ENCODE peak calls at places on chromosomes 4 and X, in five cellular contexts. One of them, this sample, is unnamed.

GRCh38 chr4:185167205-185167604 is 24.1 kb downstream of the SLC25A4 start:
- DNase-seq in occipital lobe: no peak
- DNase-seq in GM23248: no peak
- DNase-seq in activated CD8-positive, alpha-beta memory T cell treated with anti-CD3 and anti-CD28 coated beads for 48 hours: no peak
- DNase-seq in stimulated activated CD4-positive, alpha-beta T cell treated with anti-CD3 and anti-CD28 coated beads, Interleukin-2, amount 100 ng/mL, for 4 hours: no peak
- DNase-seq in this sample: no peak

GRCh38 chr4:8586671-8587468 is 5.7 kb upstream of the CPZ start:
- DNase-seq in occipital lobe: no peak
- DNase-seq in activated CD8-positive, alpha-beta memory T cell treated with anti-CD3 and anti-CD28 coated beads for 48 hours: no peak
- DNase-seq in GM23248: no peak
- DNase-seq in stimulated activated CD4-positive, alpha-beta T cell treated with anti-CD3 and anti-CD28 coated beads, Interleukin-2, amount 100 ng/mL, for 4 hours: no peak
- DNase-seq in this sample: no peak

GRCh38 chr4:168486961-168487820 is 6.9 kb upstream of the DDX60L start:
- DNase-seq in GM23248: peak
- DNase-seq in occipital lobe: no peak
- DNase-seq in stimulated activated CD4-positive, alpha-beta T cell treated with anti-CD3 and anti-CD28 coated beads, Interleukin-2, amount 100 ng/mL, for 4 hours: no peak
- DNase-seq in activated CD8-positive, alpha-beta memory T cell treated with anti-CD3 and anti-CD28 coated beads for 48 hours: no peak
- DNase-seq in this sample: no peak

GRCh38 chrX:96791559-96791958 is 92.1 kb upstream of the RPA4 start:
- DNase-seq in stimulated activated CD4-positive, alpha-beta T cell treated with anti-CD3 and anti-CD28 coated beads, Interleukin-2, amount 100 ng/mL, for 4 hours: no peak
- DNase-seq in GM23248: peak
- DNase-seq in occipital lobe: no peak
- DNase-seq in activated CD8-positive, alpha-beta memory T cell treated with anti-CD3 and anti-CD28 coated beads for 48 hours: no peak
- DNase-seq in this sample: no peak

GRCh38 chr4:115126487-115126886 is 13.1 kb upstream of the NDST4 start:
- DNase-seq in activated CD8-positive, alpha-beta memory T cell treated with anti-CD3 and anti-CD28 coated beads for 48 hours: no peak
- DNase-seq in GM23248: no peak
- DNase-seq in occipital lobe: no peak
- DNase-seq in stimulated activated CD4-positive, alpha-beta T cell treated with anti-CD3 and anti-CD28 coated beads, Interleukin-2, amount 100 ng/mL, for 4 hours: no peak
- DNase-seq in this sample: no peak

GRCh38 chrX:5648941-5649568 is 579.6 kb downstream of the NLGN4X start:
- DNase-seq in activated CD8-positive, alpha-beta memory T cell treated with anti-CD3 and anti-CD28 coated beads for 48 hours: no peak
- DNase-seq in occipital lobe: no peak
- DNase-seq in GM23248: no peak
- DNase-seq in stimulated activated CD4-positive, alpha-beta T cell treated with anti-CD3 and anti-CD28 coated beads, Interleukin-2, amount 100 ng/mL, for 4 hours: no peak
- DNase-seq in this sample: no peak

GRCh38 chr4:2929469-2929868 is 33.7 kb downstream of the NOP14 start:
- DNase-seq in GM23248: no peak
- DNase-seq in activated CD8-positive, alpha-beta memory T cell treated with anti-CD3 and anti-CD28 coated beads for 48 hours: no peak
- DNase-seq in stimulated activated CD4-positive, alpha-beta T cell treated with anti-CD3 and anti-CD28 coated beads, Interleukin-2, amount 100 ng/mL, for 4 hours: no peak
- DNase-seq in occipital lobe: no peak
- DNase-seq in this sample: no peak

GRCh38 chr4:106409901-106410889 is 41.6 kb upstream of the GIMD1 start:
- DNase-seq in occipital lobe: no peak
- DNase-seq in activated CD8-positive, alpha-beta memory T cell treated with anti-CD3 and anti-CD28 coated beads for 48 hours: no peak
- DNase-seq in GM23248: no peak
- DNase-seq in stimulated activated CD4-positive, alpha-beta T cell treated with anti-CD3 and anti-CD28 coated beads, Interleukin-2, amount 100 ng/mL, for 4 hours: no peak
- DNase-seq in this sample: no peak

GRCh38 chrX:22126311-22126710 is 94.2 kb downstream of the PHEX start:
- DNase-seq in stimulated activated CD4-positive, alpha-beta T cell treated with anti-CD3 and anti-CD28 coated beads, Interleukin-2, amount 100 ng/mL, for 4 hours: no peak
- DNase-seq in occipital lobe: no peak
- DNase-seq in activated CD8-positive, alpha-beta memory T cell treated with anti-CD3 and anti-CD28 coated beads for 48 hours: no peak
- DNase-seq in GM23248: peak
- DNase-seq in this sample: no peak

GRCh38 chr4:101244349-101244748 is 103.0 kb downstream of the PPP3CA start:
- DNase-seq in stimulated activated CD4-positive, alpha-beta T cell treated with anti-CD3 and anti-CD28 coated beads, Interleukin-2, amount 100 ng/mL, for 4 hours: no peak
- DNase-seq in GM23248: no peak
- DNase-seq in activated CD8-positive, alpha-beta memory T cell treated with anti-CD3 and anti-CD28 coated beads for 48 hours: no peak
- DNase-seq in occipital lobe: no peak
- DNase-seq in this sample: no peak

GRCh38 chr4:104491396-104491821 is 3.3 kb downstream of the CXXC4 start:
- DNase-seq in GM23248: peak
- DNase-seq in stimulated activated CD4-positive, alpha-beta T cell treated with anti-CD3 and anti-CD28 coated beads, Interleukin-2, amount 100 ng/mL, for 4 hours: no peak
- DNase-seq in occipital lobe: peak
- DNase-seq in activated CD8-positive, alpha-beta memory T cell treated with anti-CD3 and anti-CD28 coated beads for 48 hours: no peak
- DNase-seq in this sample: peak

GRCh38 chrX:115289465-115289864 is at the start of gene LUZP4:
- DNase-seq in activated CD8-positive, alpha-beta memory T cell treated with anti-CD3 and anti-CD28 coated beads for 48 hours: no peak
- DNase-seq in occipital lobe: no peak
- DNase-seq in GM23248: no peak
- DNase-seq in stimulated activated CD4-positive, alpha-beta T cell treated with anti-CD3 and anti-CD28 coated beads, Interleukin-2, amount 100 ng/mL, for 4 hours: no peak
- DNase-seq in this sample: no peak

GRCh38 chrX:38841766-38842165 is 40.5 kb downstream of the MID1IP1 start:
- DNase-seq in occipital lobe: no peak
- DNase-seq in GM23248: no peak
- DNase-seq in stimulated activated CD4-positive, alpha-beta T cell treated with anti-CD3 and anti-CD28 coated beads, Interleukin-2, amount 100 ng/mL, for 4 hours: no peak
- DNase-seq in activated CD8-positive, alpha-beta memory T cell treated with anti-CD3 and anti-CD28 coated beads for 48 hours: no peak
- DNase-seq in this sample: no peak

GRCh38 chr4:78070731-78071282 is 13.7 kb downstream of the FRAS1 start:
- DNase-seq in occipital lobe: no peak
- DNase-seq in stimulated activated CD4-positive, alpha-beta T cell treated with anti-CD3 and anti-CD28 coated beads, Interleukin-2, amount 100 ng/mL, for 4 hours: no peak
- DNase-seq in activated CD8-positive, alpha-beta memory T cell treated with anti-CD3 and anti-CD28 coated beads for 48 hours: no peak
- DNase-seq in GM23248: no peak
- DNase-seq in this sample: no peak

GRCh38 chr4:8238061-8238511 is 31.5 kb upstream of the HTRA3 start:
- DNase-seq in stimulated activated CD4-positive, alpha-beta T cell treated with anti-CD3 and anti-CD28 coated beads, Interleukin-2, amount 100 ng/mL, for 4 hours: no peak
- DNase-seq in GM23248: no peak
- DNase-seq in activated CD8-positive, alpha-beta memory T cell treated with anti-CD3 and anti-CD28 coated beads for 48 hours: no peak
- DNase-seq in occipital lobe: no peak
- DNase-seq in this sample: no peak

GRCh38 chr4:1793940-1794808 is 1.1 kb downstream of the FGFR3 start:
- DNase-seq in activated CD8-positive, alpha-beta memory T cell treated with anti-CD3 and anti-CD28 coated beads for 48 hours: no peak
- DNase-seq in GM23248: peak
- DNase-seq in stimulated activated CD4-positive, alpha-beta T cell treated with anti-CD3 and anti-CD28 coated beads, Interleukin-2, amount 100 ng/mL, for 4 hours: no peak
- DNase-seq in occipital lobe: no peak
- DNase-seq in this sample: no peak

GRCh38 chr4:16791460-16791859 is 107.0 kb downstream of the LDB2 start:
- DNase-seq in stimulated activated CD4-positive, alpha-beta T cell treated with anti-CD3 and anti-CD28 coated beads, Interleukin-2, amount 100 ng/mL, for 4 hours: no peak
- DNase-seq in GM23248: no peak
- DNase-seq in occipital lobe: no peak
- DNase-seq in activated CD8-positive, alpha-beta memory T cell treated with anti-CD3 and anti-CD28 coated beads for 48 hours: no peak
- DNase-seq in this sample: no peak

GRCh38 chrX:9114245-9114644 is 80.3 kb upstream of the FAM9B start:
- DNase-seq in occipital lobe: no peak
- DNase-seq in activated CD8-positive, alpha-beta memory T cell treated with anti-CD3 and anti-CD28 coated beads for 48 hours: no peak
- DNase-seq in GM23248: no peak
- DNase-seq in stimulated activated CD4-positive, alpha-beta T cell treated with anti-CD3 and anti-CD28 coated beads, Interleukin-2, amount 100 ng/mL, for 4 hours: no peak
- DNase-seq in this sample: no peak

GRCh38 chrX:37701588-37701987 is 16.0 kb downstream of the XK start:
- DNase-seq in stimulated activated CD4-positive, alpha-beta T cell treated with anti-CD3 and anti-CD28 coated beads, Interleukin-2, amount 100 ng/mL, for 4 hours: no peak
- DNase-seq in activated CD8-positive, alpha-beta memory T cell treated with anti-CD3 and anti-CD28 coated beads for 48 hours: no peak
- DNase-seq in GM23248: no peak
- DNase-seq in occipital lobe: no peak
- DNase-seq in this sample: no peak